ENCODE peak calls at places on chromosomes 11 and 22, in ten cellular contexts. A, K, J, P, Q, B, U, C, Y and T are unnamed samples.
A peak's percentile ranks its signal among the peaks of the same experiment; 100 is the strongest.

GRCh38 chr11:45234306-45235006 is 51.7 kb downstream of the SYT13 start:
- DNase-seq in C (no peak), J (no peak), P (no peak), A (no peak), Q (no peak), Y (no peak), K (no peak), B (no peak), U (no peak), T (no peak)

GRCh38 chr11:79336740-79337517 is 103.9 kb downstream of the TENM4 start:
- DNase-seq in K (no peak), P (no peak), C (no peak), B (no peak), U (no peak), A (no peak), Q (no peak), Y (no peak), J (no peak), T (no peak)

GRCh38 chr22:41772198-41772597 is 28.3 kb upstream of the CCDC134 start:
- DNase-seq in Y (no peak), B (no peak), J (no peak), U (no peak), Q (no peak), C (no peak), A (no peak), P (no peak), K (no peak), T (no peak)

GRCh38 chr11:67248653-67249052 is 17.6 kb upstream of the GRK2 start:
- DNase-seq in K (no peak), J (no peak), A (no peak), Y (no peak), B (no peak), U (no peak), C (no peak), P (no peak), Q (peak; percentile 70), T (no peak)

GRCh38 chr11:35285471-35285870 is 133.9 kb downstream of the SLC1A2 start:
- DNase-seq in C (no peak), K (no peak), J (no peak), P (no peak), U (no peak), Q (no peak), A (no peak), Y (no peak), B (no peak), T (no peak)

GRCh38 chr22:21451545-21452520 is 15.4 kb upstream of the TMEM191C start:
- DNase-seq in P (no peak), Q (peak; percentile 17), Y (no peak), C (no peak), A (no peak), K (no peak), U (no peak), B (no peak), J (no peak), T (no peak)

GRCh38 chr22:39910875-39911601 is 10.2 kb downstream of the GRAP2 start:
- DNase-seq in J (no peak), B (no peak), U (no peak), A (no peak), C (no peak), Q (no peak), P (no peak), Y (no peak), K (no peak), T (no peak)

GRCh38 chr11:132898676-132899075 is 633.6 kb downstream of the OPCML start:
- DNase-seq in A (no peak), J (no peak), Y (no peak), C (no peak), K (no peak), P (no peak), B (no peak), Q (no peak), U (no peak), T (no peak)

GRCh38 chr22:19086944-19087343 is 35.3 kb downstream of the DGCR2 start:
- DNase-seq in U (peak; percentile 44), J (no peak), C (no peak), Y (no peak), B (no peak), P (no peak), A (no peak), K (no peak), Q (no peak), T (no peak)

GRCh38 chr22:37229805-37230672 is 14.0 kb downstream of the RAC2 start:
- DNase-seq in J (no peak), K (peak; percentile 89), B (peak; percentile 13), Q (peak; percentile 66), Y (no peak), P (peak; percentile 82), U (no peak), A (peak; percentile 83), C (no peak), T (no peak)

GRCh38 chr22:50567721-50568252 is 5.1 kb upstream of the SYCE3 start:
- DNase-seq in Q (no peak), C (no peak), K (no peak), B (no peak), Y (no peak), P (no peak), J (no peak), A (no peak), U (no peak), T (no peak)

GRCh38 chr11:3807856-3808845 is at the start of gene PGAP2:
- DNase-seq in Y (no peak), B (peak; percentile 41), A (peak; percentile 57), K (peak; percentile 58), Q (peak; percentile 84), C (peak; percentile 75), P (peak; percentile 47), U (peak; percentile 55), J (peak; percentile 83), T (peak; percentile 91)

GRCh38 chr11:124233376-124233775 is 7.5 kb upstream of the OR8G1 start:
- DNase-seq in A (no peak), Q (no peak), C (no peak), P (no peak), B (no peak), U (no peak), K (no peak), J (no peak), Y (no peak), T (no peak)

GRCh38 chr22:32862083-32862482 is 60.6 kb downstream of the TIMP3 start:
- DNase-seq in Y (no peak), J (no peak), P (no peak), C (no peak), Q (no peak), U (no peak), A (no peak), K (no peak), B (no peak), T (no peak)

GRCh38 chr11:10490398-10491232 is 35.6 kb downstream of the AMPD3 start:
- DNase-seq in P (no peak), K (no peak), Q (peak; percentile 76), B (peak; percentile 78), J (no peak), Y (no peak), C (peak; percentile 71), U (peak; percentile 93), A (no peak), T (no peak)

GRCh38 chr22:47146391-47146790 is 383.9 kb downstream of the TBC1D22A start:
- DNase-seq in P (no peak), A (no peak), B (no peak), Q (no peak), C (no peak), Y (no peak), K (no peak), U (no peak), J (no peak), T (no peak)

GRCh38 chr11:77058900-77059299 is 7.9 kb upstream of the CAPN5 start:
- DNase-seq in Y (no peak), A (no peak), K (no peak), U (no peak), C (no peak), B (no peak), P (no peak), Q (no peak), J (no peak), T (no peak)

GRCh38 chr11:13316528-13316961 is 39.0 kb downstream of the BMAL1 start:
- DNase-seq in K (no peak), P (no peak), B (no peak), J (no peak), C (no peak), U (peak; percentile 72), Q (peak; percentile 63), A (no peak), Y (no peak), T (no peak)